ENCODE peak calls at places on chromosome 3, in ten cellular contexts. O is mucosa of gallbladder; V is caudate nucleus; R is GDM1; P is HuH-7; F is HT-29; T is activated T-cell treated with anti-CD3 and anti-CD28 coated beads for 24 hours; Z is stimulated activated CD4-positive, alpha-beta T cell treated with anti-CD3 and anti-CD28 coated beads, Interleukin-12 subunit alpha, Interleukin-12 subunit beta, amount 100 ng/mL, for 4 hours; E is heart left ventricle; C is NCI-H774. G is an unnamed sample.

GRCh38 chr3:86180696-86181095 is 810.3 kb downstream of the VGLL3 start:
- DNase-seq in F (peak; percentile 4), Z (no peak), T (no peak), P (peak; percentile 16), V (no peak), E (no peak), C (no peak), O (peak; percentile 13), R (no peak), G (no peak)

GRCh38 chr3:148379763-148380162 is 317.9 kb upstream of the AGTR1 start:
- DNase-seq in R (no peak), F (peak; percentile 85), E (no peak), O (no peak), V (no peak), P (peak; percentile 5), C (no peak), Z (no peak), T (no peak), G (no peak)

GRCh38 chr3:148232409-148232808 is 465.3 kb upstream of the AGTR1 start:
- DNase-seq in T (no peak), C (no peak), O (no peak), V (no peak), Z (no peak), F (no peak), R (no peak), P (no peak), E (no peak), G (no peak)

GRCh38 chr3:31008986-31009385 is 114.5 kb upstream of the GADL1 start:
- DNase-seq in Z (no peak), V (no peak), E (no peak), P (no peak), R (no peak), F (no peak), O (no peak), C (no peak), T (no peak), G (no peak)

GRCh38 chr3:13348671-13349396 is 71.3 kb downstream of the NUP210 start:
- DNase-seq in Z (no peak), C (no peak), P (no peak), F (no peak), E (no peak), T (no peak), R (peak; percentile 52), O (peak; percentile 12), V (no peak), G (no peak)

GRCh38 chr3:10758304-10759037 is 57.6 kb upstream of the SLC6A11 start:
- DNase-seq in T (peak; percentile 23), C (peak; percentile 48), O (peak; percentile 27), F (peak; percentile 67), R (peak; percentile 22), V (peak; percentile 66), Z (peak; percentile 39), P (peak; percentile 97), E (no peak), G (peak; percentile 69)

GRCh38 chr3:72738752-72739520 is 109.3 kb downstream of the SHQ1 start:
- DNase-seq in T (peak; percentile 55), V (peak; percentile 48), E (peak; percentile 72), R (no peak), Z (peak; percentile 68), O (peak; percentile 43), C (peak; percentile 20), P (peak; percentile 58), F (no peak), G (no peak)

GRCh38 chr3:42443292-42443691 is 32.9 kb upstream of the LYZL4 start:
- DNase-seq in F (no peak), C (no peak), T (no peak), V (no peak), P (no peak), E (no peak), Z (no peak), O (no peak), R (no peak), G (no peak)

GRCh38 chr3:83011471-83011870 is 1250.0 kb upstream of the GBE1 start:
- DNase-seq in V (no peak), R (no peak), C (no peak), Z (no peak), E (no peak), T (no peak), F (no peak), O (no peak), P (no peak), G (no peak)

GRCh38 chr3:19888428-19889152 is 45.4 kb downstream of the EFHB start:
- DNase-seq in C (no peak), E (no peak), Z (no peak), F (no peak), P (no peak), R (no peak), T (no peak), O (no peak), V (no peak), G (no peak)

GRCh38 chr3:39718674-39719595 is 90.5 kb upstream of the MYRIP start:
- DNase-seq in E (no peak), R (no peak), C (no peak), F (no peak), V (no peak), O (no peak), P (no peak), Z (no peak), T (no peak), G (no peak)

GRCh38 chr3:179189764-179190163 is 41.6 kb downstream of the PIK3CA start:
- DNase-seq in T (no peak), V (no peak), P (no peak), R (no peak), Z (no peak), O (no peak), E (no peak), C (no peak), F (no peak), G (no peak)

GRCh38 chr3:130834476-130834875 is 59.4 kb upstream of the ATP2C1 start:
- DNase-seq in Z (no peak), C (no peak), V (no peak), T (no peak), O (peak; percentile 51), F (no peak), E (no peak), P (no peak), R (no peak), G (no peak)

GRCh38 chr3:67648229-67648628 is 6.2 kb downstream of the SUCLG2 start:
- DNase-seq in C (no peak), T (no peak), F (no peak), O (peak; percentile 18), R (no peak), Z (no peak), V (no peak), P (no peak), E (no peak), G (no peak)

GRCh38 chr3:138440137-138440536 is 5.7 kb downstream of the ESYT3 start:
- DNase-seq in Z (no peak), E (peak; percentile 70), T (no peak), O (no peak), F (no peak), V (no peak), C (peak; percentile 4), R (no peak), P (no peak), G (no peak)

GRCh38 chr3:112018712-112019111 is 15.8 kb upstream of the TMPRSS7 start:
- DNase-seq in C (no peak), O (no peak), V (no peak), T (no peak), E (no peak), Z (no peak), R (no peak), F (no peak), P (no peak), G (no peak)

GRCh38 chr3:195169011-195169410 is 101.9 kb downstream of the XXYLT1 start:
- DNase-seq in O (no peak), F (no peak), V (no peak), Z (no peak), T (no peak), P (no peak), R (no peak), C (no peak), E (no peak), G (no peak)

GRCh38 chr3:192079098-192079497 is 618.1 kb downstream of the PYDC2 start:
- DNase-seq in V (no peak), R (no peak), Z (no peak), P (no peak), O (no peak), T (no peak), E (no peak), F (no peak), C (peak; percentile 94), G (no peak)

GRCh38 chr3:157081681-157082210 is 78.2 kb downstream of the CCNL1 start:
- DNase-seq in Z (peak; percentile 84), E (peak; percentile 94), V (no peak), O (peak; percentile 88), T (peak; percentile 79), F (peak; percentile 98), P (peak; percentile 68), R (no peak), C (no peak), G (peak; percentile 88)

GRCh38 chr3:50340404-50341329 is at the start of gene RASSF1:
- DNase-seq in E (peak; percentile 90), F (peak; percentile 43), V (no peak), R (peak; percentile 50), P (no peak), Z (peak; percentile 64), C (no peak), O (peak; percentile 54), T (peak; percentile 67), G (no peak)

GRCh38 chr3:40718209-40718608 is 193.4 kb downstream of the ZNF621 start:
- DNase-seq in T (no peak), C (no peak), V (no peak), O (no peak), P (no peak), Z (no peak), F (no peak), R (no peak), E (no peak), G (peak; percentile 33)

GRCh38 chr3:23964537-23964936 is 19.5 kb downstream of the NR1D2 start:
- DNase-seq in E (no peak), O (no peak), C (no peak), P (no peak), V (no peak), F (no peak), T (no peak), R (no peak), Z (no peak), G (no peak)

GRCh38 chr3:37997321-37997720 is 6.7 kb downstream of the VILL start:
- DNase-seq in T (no peak), C (no peak), P (no peak), R (no peak), Z (no peak), F (no peak), E (no peak), O (no peak), V (no peak), G (no peak)